ENCODE peak calls at places on chromosomes 5 and 9, in ten cellular contexts. Z is vagina; G is spleen; X is CD4-positive, alpha-beta T cell; N is left ventricle myocardium inferior; C is right lobe of liver; A is PC-3; R is heart right ventricle; K is GM23338; V is heart left ventricle. H is an unnamed sample.

GRCh38 chr5:143341807-143342570 is 61.5 kb downstream of the NR3C1 start:
- DNase-seq in Z (no peak), G (no peak), X (no peak), N (no peak), C (no peak), A (peak), R (no peak), K (no peak), V (no peak), H (no peak)

GRCh38 chr5:24170026-24170425 is 474.8 kb downstream of the CDH10 start:
- DNase-seq in Z (no peak), G (no peak), X (no peak), N (no peak), C (no peak), A (no peak), R (no peak), K (no peak), V (no peak), H (no peak)

GRCh38 chr9:14400658-14400995 is 86.7 kb upstream of the NFIB start:
- DNase-seq in Z (no peak), G (no peak), X (no peak), N (peak), C (no peak), A (peak), R (peak), K (peak), V (peak), H (peak)

GRCh38 chr9:86487222-86487841 is 133.1 kb upstream of the TUT7 start:
- DNase-seq in Z (no peak), G (no peak), X (no peak), N (no peak), C (no peak), A (peak), R (no peak), K (peak), V (no peak), H (no peak)

GRCh38 chr9:134707031-134707680 is 65.6 kb downstream of the COL5A1 start:
- DNase-seq in Z (peak), G (no peak), X (no peak), N (peak), C (no peak), A (no peak), R (peak), K (no peak), V (peak), H (peak)

GRCh38 chr5:171521219-171521633 is 101.8 kb downstream of the FGF18 start:
- DNase-seq in Z (peak), G (peak), X (no peak), N (no peak), C (no peak), A (peak), R (no peak), K (peak), V (no peak), H (peak)

GRCh38 chr5:149682532-149683076 is 47.5 kb upstream of the PPARGC1B start:
- DNase-seq in Z (no peak), G (peak), X (no peak), N (no peak), C (no peak), A (no peak), R (no peak), K (no peak), V (no peak), H (no peak)

GRCh38 chr9:105064248-105065118 is 136.5 kb upstream of the ABCA1 start:
- DNase-seq in Z (peak), G (peak), X (no peak), N (peak), C (peak), A (peak), R (peak), K (peak), V (peak), H (peak)

GRCh38 chr5:150061538-150061995 is 24.8 kb downstream of the CSF1R start:
- DNase-seq in Z (no peak), G (no peak), X (no peak), N (no peak), C (no peak), A (no peak), R (no peak), K (no peak), V (no peak), H (no peak)

GRCh38 chr5:174247239-174247638 is 201.7 kb downstream of the NSG2 start:
- DNase-seq in Z (no peak), G (no peak), X (no peak), N (no peak), C (no peak), A (no peak), R (no peak), K (no peak), V (no peak), H (no peak)

GRCh38 chr9:82490019-82490499 is 501.5 kb downstream of the SPATA31D1 start:
- DNase-seq in Z (no peak), G (no peak), X (no peak), N (no peak), C (no peak), A (peak), R (no peak), K (no peak), V (no peak), H (no peak)

GRCh38 chr9:82488319-82488701 is 499.7 kb downstream of the SPATA31D1 start:
- DNase-seq in Z (no peak), G (no peak), X (no peak), N (no peak), C (no peak), A (no peak), R (peak), K (no peak), V (no peak), H (no peak)

GRCh38 chr9:82491604-82492003 is 503.0 kb downstream of the SPATA31D1 start:
- DNase-seq in Z (no peak), G (no peak), X (no peak), N (no peak), C (no peak), A (no peak), R (no peak), K (no peak), V (no peak), H (no peak)

GRCh38 chr9:82488702-82489578 is 500.4 kb downstream of the SPATA31D1 start:
- DNase-seq in Z (no peak), G (no peak), X (no peak), N (no peak), C (no peak), A (peak), R (peak), K (no peak), V (no peak), H (no peak)

GRCh38 chr9:82489579-82489915 is 501.0 kb downstream of the SPATA31D1 start:
- DNase-seq in Z (no peak), G (no peak), X (no peak), N (no peak), C (no peak), A (no peak), R (peak), K (no peak), V (no peak), H (no peak)
- TF ChIP-seq CTCF in Z (no peak), G (no peak), X (no peak), N (no peak), C (no peak), A (no peak), R (no peak), K (no peak), V (no peak), H (no peak)

GRCh38 chr9:112863214-112863613 is 27.5 kb downstream of the SLC46A2 start:
- DNase-seq in Z (no peak), G (peak), X (no peak), N (peak), C (no peak), A (no peak), R (no peak), K (no peak), V (peak), H (no peak)
- H3K27ac ChIP-seq in Z (no peak), G (peak), X (no peak), N (peak), C (no peak), A (no peak), R (peak), K (no peak), V (peak), H (no peak)

GRCh38 chr9:37801959-37802711 is 1.5 kb downstream of the DCAF10 start:
- DNase-seq in Z (no peak), G (no peak), X (no peak), N (no peak), C (no peak), A (peak), R (no peak), K (no peak), V (no peak), H (no peak)

GRCh38 chr9:37811906-37812476 is 11.4 kb downstream of the DCAF10 start:
- DNase-seq in Z (no peak), G (no peak), X (no peak), N (no peak), C (no peak), A (no peak), R (no peak), K (no peak), V (no peak), H (no peak)

GRCh38 chr9:37800631-37801286 is at the start of gene DCAF10:
- DNase-seq in Z (peak), G (peak), X (peak), N (peak), C (peak), A (peak), R (peak), K (peak), V (peak), H (peak)

GRCh38 chr9:37801287-37801850 is 772 bp downstream of the DCAF10 start:
- DNase-seq in Z (no peak), G (peak), X (no peak), N (peak), C (peak), A (peak), R (no peak), K (peak), V (peak), H (peak)

GRCh38 chr9:37806271-37806670 is 5.7 kb downstream of the DCAF10 start:
- DNase-seq in Z (no peak), G (no peak), X (no peak), N (no peak), C (no peak), A (no peak), R (no peak), K (peak), V (no peak), H (no peak)
- TF ChIP-seq CTCF in Z (no peak), G (no peak), X (no peak), N (no peak), C (no peak), A (no peak), R (no peak), K (no peak), V (no peak), H (no peak)

GRCh38 chr9:115943591-115944165 is 209.9 kb upstream of the PAPPA start:
- DNase-seq in Z (no peak), G (no peak), X (no peak), N (no peak), C (no peak), A (no peak), R (no peak), K (no peak), V (no peak), H (no peak)

GRCh38 chr9:115939065-115939765 is 214.4 kb upstream of the PAPPA start:
- DNase-seq in Z (no peak), G (no peak), X (no peak), N (no peak), C (no peak), A (peak), R (no peak), K (no peak), V (no peak), H (no peak)

GRCh38 chr9:115944166-115944948 is 209.2 kb upstream of the PAPPA start:
- DNase-seq in Z (peak), G (no peak), X (no peak), N (peak), C (peak), A (no peak), R (peak), K (no peak), V (peak), H (peak)

GRCh38 chr9:115941561-115942315 is 211.9 kb upstream of the PAPPA start:
- DNase-seq in Z (no peak), G (no peak), X (no peak), N (no peak), C (no peak), A (peak), R (no peak), K (no peak), V (no peak), H (no peak)

GRCh38 chr9:115938479-115938878 is 215.1 kb upstream of the PAPPA start:
- DNase-seq in Z (no peak), G (no peak), X (no peak), N (no peak), C (no peak), A (no peak), R (no peak), K (no peak), V (no peak), H (no peak)
- H3K27ac ChIP-seq in Z (no peak), G (no peak), X (no peak), N (no peak), C (no peak), A (no peak), R (no peak), K (no peak), V (no peak), H (no peak)

GRCh38 chr9:111975709-111976108 is 79.1 kb downstream of the UGCG start:
- DNase-seq in Z (no peak), G (no peak), X (no peak), N (peak), C (peak), A (peak), R (no peak), K (peak), V (peak), H (no peak)
- TF ChIP-seq CTCF in Z (no peak), G (peak), X (no peak), N (peak), C (peak), A (peak), R (no peak), K (peak), V (no peak), H (no peak)

GRCh38 chr9:471320-471719 is 256.7 kb downstream of the DOCK8 start:
- DNase-seq in Z (no peak), G (no peak), X (no peak), N (no peak), C (no peak), A (peak), R (no peak), K (no peak), V (no peak), H (no peak)

GRCh38 chr9:470041-470781 is 255.5 kb downstream of the DOCK8 start:
- DNase-seq in Z (no peak), G (peak), X (peak), N (peak), C (peak), A (peak), R (peak), K (peak), V (peak), H (peak)

GRCh38 chr9:468766-469496 is 254.3 kb downstream of the DOCK8 start:
- DNase-seq in Z (no peak), G (no peak), X (no peak), N (no peak), C (no peak), A (no peak), R (peak), K (no peak), V (no peak), H (no peak)

GRCh38 chr9:470795-471194 is 256.1 kb downstream of the DOCK8 start:
- DNase-seq in Z (no peak), G (no peak), X (no peak), N (no peak), C (no peak), A (peak), R (no peak), K (no peak), V (no peak), H (no peak)

GRCh38 chr9:469672-470040 is 255.0 kb downstream of the DOCK8 start:
- DNase-seq in Z (no peak), G (peak), X (peak), N (peak), C (no peak), A (no peak), R (peak), K (peak), V (peak), H (no peak)
- H3K27ac ChIP-seq in Z (peak), G (peak), X (peak), N (peak), C (peak), A (peak), R (peak), K (peak), V (peak), H (peak)